ENCODE peak calls at places on chromosomes 12 and 14, in six cellular contexts. M, S, J, R, U and C are unnamed samples.

GRCh38 chr12:120639771-120640721 is at the start of gene CABP1:
- DNase-seq in J (peak), R (peak), S (peak), M (peak), U (no peak), C (peak)

GRCh38 chr14:50000215-50001145 is 107.6 kb downstream of the ARF6 start:
- DNase-seq in U (peak), M (peak), R (peak), J (no peak), S (peak), C (peak)

GRCh38 chr12:106021516-106021915 is 117.2 kb downstream of the NUAK1 start:
- DNase-seq in U (no peak), J (no peak), S (no peak), M (no peak), R (no peak), C (no peak)

GRCh38 chr14:104979758-104980591 is 1.8 kb upstream of the AHNAK2 start:
- DNase-seq in R (no peak), M (no peak), J (no peak), S (no peak), U (peak), C (no peak)

GRCh38 chr14:33323979-33324378 is 385.3 kb downstream of the NPAS3 start:
- DNase-seq in S (no peak), J (no peak), M (no peak), R (no peak), U (no peak), C (no peak)

GRCh38 chr14:104799239-104799599 is 1.7 kb upstream of the ZBTB42 start:
- DNase-seq in M (no peak), S (no peak), J (no peak), R (no peak), U (no peak), C (no peak)

GRCh38 chr12:115507951-115508722 is 769.4 kb downstream of the MED13L start:
- DNase-seq in U (no peak), M (no peak), J (peak), R (no peak), S (no peak), C (no peak)

GRCh38 chr14:72946491-72946890 is 20.2 kb downstream of the DCAF4 start:
- DNase-seq in M (no peak), S (no peak), U (no peak), R (no peak), J (no peak), C (no peak)

GRCh38 chr14:99981806-99982205 is 83.4 kb upstream of the EVL start:
- DNase-seq in M (no peak), J (no peak), R (no peak), S (no peak), U (no peak), C (no peak)

GRCh38 chr14:24816011-24816928 is 182.3 kb upstream of the GZMB start:
- DNase-seq in U (no peak), J (no peak), S (no peak), R (peak), M (no peak), C (no peak)

GRCh38 chr12:39619316-39619659 is 315 bp downstream of the ABCD2 start:
- DNase-seq in M (no peak), J (no peak), S (peak), U (no peak), R (no peak), C (no peak)

GRCh38 chr12:58364389-58365086 is 423.2 kb downstream of the ATP23 start:
- DNase-seq in J (no peak), M (no peak), S (no peak), R (no peak), U (no peak), C (no peak)

GRCh38 chr12:1865284-1865866 is 45.0 kb downstream of the LRTM2 start:
- DNase-seq in M (no peak), R (no peak), S (no peak), J (no peak), U (no peak), C (no peak)

GRCh38 chr14:57487771-57488170 is 5.9 kb downstream of the CCDC198 start:
- DNase-seq in S (no peak), J (no peak), U (no peak), R (no peak), M (no peak), C (no peak)

GRCh38 chr14:58866386-58866785 is 228.6 kb downstream of the DACT1 start:
- DNase-seq in R (no peak), J (no peak), U (no peak), S (no peak), M (no peak), C (no peak)

GRCh38 chr12:43106355-43106754 is 445.6 kb downstream of the ADAMTS20 start:
- DNase-seq in U (no peak), J (no peak), M (no peak), R (no peak), S (no peak), C (no peak)

GRCh38 chr14:77027538-77028383 is 747 bp downstream of the IRF2BPL start:
- DNase-seq in S (peak), M (peak), R (peak), U (peak), J (peak), C (peak)

GRCh38 chr14:84403585-84403984 is 1126.4 kb upstream of the FLRT2 start:
- DNase-seq in U (peak), S (no peak), R (no peak), M (no peak), J (no peak), C (no peak)

GRCh38 chr14:56324831-56325230 is 206.6 kb downstream of the PELI2 start:
- DNase-seq in R (no peak), U (no peak), M (no peak), S (no peak), J (no peak), C (no peak)

GRCh38 chr14:91755560-91755959 is 23.7 kb upstream of the CATSPERB start:
- DNase-seq in S (no peak), U (no peak), R (no peak), J (no peak), M (no peak), C (no peak)

GRCh38 chr14:70652871-70653270 is 11.2 kb downstream of the TTC9 start:
- DNase-seq in U (no peak), M (no peak), S (no peak), R (no peak), J (no peak), C (no peak)

GRCh38 chr12:27178723-27179398 is 65.2 kb upstream of the STK38L start:
- DNase-seq in U (no peak), M (no peak), R (no peak), J (no peak), S (peak), C (no peak)

GRCh38 chr12:25615119-25615518 is 62.0 kb upstream of the LMNTD1 start:
- DNase-seq in S (no peak), M (no peak), U (no peak), J (no peak), R (no peak), C (no peak)

GRCh38 chr14:105528859-105529505 is 2.6 kb downstream of the TMEM121 start:
- DNase-seq in U (no peak), S (peak), M (peak), R (no peak), J (no peak), C (no peak)

GRCh38 chr12:130715150-130715995 is 726 bp downstream of the RIMBP2 start:
- DNase-seq in S (no peak), U (no peak), M (no peak), J (no peak), R (peak), C (no peak)

GRCh38 chr14:57963071-57963470 is 97.2 kb upstream of the SLC35F4 start:
- DNase-seq in J (no peak), M (no peak), S (no peak), R (no peak), U (no peak), C (no peak)

GRCh38 chr14:88044782-88045446 is 40.0 kb downstream of the GPR65 start:
- DNase-seq in J (no peak), U (no peak), S (peak), M (no peak), R (no peak), C (no peak)

GRCh38 chr14:75711796-75712211 is 50.8 kb downstream of the TTLL5 start:
- DNase-seq in S (peak), J (no peak), U (peak), M (no peak), R (no peak), C (peak)

GRCh38 chr12:12499909-12500604 is 62.6 kb downstream of the DUSP16 start:
- DNase-seq in S (no peak), U (no peak), J (no peak), R (no peak), M (no peak), C (no peak)

GRCh38 chr14:87705439-87705896 is 287.5 kb downstream of the GALC start:
- DNase-seq in J (no peak), M (no peak), U (no peak), S (no peak), R (no peak), C (no peak)

GRCh38 chr14:91388551-91388975 is 29.1 kb downstream of the CCDC88C start:
- DNase-seq in R (peak), M (no peak), J (no peak), U (no peak), S (peak), C (peak)

GRCh38 chr12:24875014-24875413 is 73.9 kb downstream of the BCAT1 start:
- DNase-seq in J (no peak), R (no peak), M (no peak), S (no peak), U (no peak), C (no peak)

GRCh38 chr14:51298895-51299294 is 58.8 kb downstream of the TMX1 start:
- DNase-seq in J (no peak), S (peak), U (no peak), M (no peak), R (no peak), C (no peak)

GRCh38 chr14:53168786-53169185 is 15.7 kb upstream of the DDHD1 start:
- DNase-seq in S (no peak), J (no peak), U (no peak), M (no peak), R (no peak), C (no peak)

GRCh38 chr12:107377596-107378385 is 284.4 kb upstream of the CRY1 start:
- DNase-seq in R (no peak), U (no peak), M (no peak), J (no peak), S (no peak), C (no peak)

GRCh38 chr14:52706286-52706685 is 714 bp upstream of the PSMC6 start:
- DNase-seq in U (no peak), S (peak), R (no peak), J (no peak), M (peak), C (no peak)

GRCh38 chr12:89160716-89161123 is 191.6 kb downstream of the DUSP6 start:
- DNase-seq in U (peak), J (no peak), R (peak), S (no peak), M (peak), C (no peak)

GRCh38 chr12:57090924-57091632 is 2.2 kb downstream of the NAB2 start:
- DNase-seq in U (no peak), J (no peak), R (peak), M (no peak), S (no peak), C (no peak)
- TF ChIP-seq CTCF in U (no peak), J (no peak), R (no peak), M (no peak), S (no peak), C (no peak)

GRCh38 chr12:93244514-93245077 is 133.1 kb upstream of the NUDT4 start:
- DNase-seq in M (peak), S (peak), U (no peak), R (no peak), J (no peak), C (peak)

GRCh38 chr12:93245543-93245942 is 132.2 kb upstream of the NUDT4 start:
- DNase-seq in R (peak), S (peak), U (no peak), J (no peak), M (peak), C (peak)

GRCh38 chr12:93243689-93244513 is 133.8 kb upstream of the NUDT4 start:
- DNase-seq in U (peak), S (peak), J (no peak), M (peak), R (peak), C (no peak)

GRCh38 chr12:93243382-93243688 is 134.4 kb upstream of the NUDT4 start:
- DNase-seq in R (no peak), S (no peak), J (no peak), U (no peak), M (no peak), C (no peak)

DNA sequence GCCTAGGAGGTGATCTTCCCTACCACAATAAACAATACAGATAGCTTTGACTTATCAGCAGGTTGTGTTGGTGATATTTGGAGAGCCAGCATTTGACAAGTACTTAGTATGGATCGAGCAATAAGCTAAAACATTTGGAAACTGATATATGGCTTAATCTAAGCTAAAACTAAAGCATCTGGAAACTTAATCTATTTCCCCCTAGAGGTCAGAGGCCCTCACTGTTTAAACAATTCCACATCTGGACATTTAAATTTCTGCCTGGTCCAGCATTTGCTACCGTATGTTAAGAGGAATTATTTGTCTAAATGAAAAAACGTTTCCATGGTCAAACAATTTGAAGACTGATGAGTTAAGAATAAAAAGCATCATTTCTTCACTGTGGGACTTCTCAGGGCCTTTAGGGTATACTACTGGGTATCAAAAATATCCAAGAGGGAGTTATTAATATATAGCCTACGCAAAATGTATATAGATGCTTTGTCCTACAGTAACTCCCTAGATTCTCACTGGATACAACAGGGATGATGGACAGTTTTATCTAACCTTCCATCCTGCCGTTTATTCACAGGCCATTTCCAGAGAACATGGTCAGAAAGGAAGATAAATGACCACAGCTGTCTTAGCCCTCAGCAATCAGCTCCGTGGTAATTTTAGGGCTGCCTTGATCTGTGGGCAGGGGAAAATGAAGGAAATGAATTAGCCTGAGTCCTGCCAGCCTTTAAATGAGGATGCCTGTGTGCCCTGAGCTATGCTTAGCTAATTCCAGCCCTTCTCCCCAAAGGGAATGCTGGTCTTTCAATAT is 135.4 kb upstream of the NUDT4 start:
- DNase-seq in M (no peak), R (no peak), U (no peak), S (no peak), J (no peak), C (no peak)
- TF ChIP-seq CTCF in M (no peak), R (peak), U (no peak), S (no peak), J (no peak), C (no peak)

DNA sequence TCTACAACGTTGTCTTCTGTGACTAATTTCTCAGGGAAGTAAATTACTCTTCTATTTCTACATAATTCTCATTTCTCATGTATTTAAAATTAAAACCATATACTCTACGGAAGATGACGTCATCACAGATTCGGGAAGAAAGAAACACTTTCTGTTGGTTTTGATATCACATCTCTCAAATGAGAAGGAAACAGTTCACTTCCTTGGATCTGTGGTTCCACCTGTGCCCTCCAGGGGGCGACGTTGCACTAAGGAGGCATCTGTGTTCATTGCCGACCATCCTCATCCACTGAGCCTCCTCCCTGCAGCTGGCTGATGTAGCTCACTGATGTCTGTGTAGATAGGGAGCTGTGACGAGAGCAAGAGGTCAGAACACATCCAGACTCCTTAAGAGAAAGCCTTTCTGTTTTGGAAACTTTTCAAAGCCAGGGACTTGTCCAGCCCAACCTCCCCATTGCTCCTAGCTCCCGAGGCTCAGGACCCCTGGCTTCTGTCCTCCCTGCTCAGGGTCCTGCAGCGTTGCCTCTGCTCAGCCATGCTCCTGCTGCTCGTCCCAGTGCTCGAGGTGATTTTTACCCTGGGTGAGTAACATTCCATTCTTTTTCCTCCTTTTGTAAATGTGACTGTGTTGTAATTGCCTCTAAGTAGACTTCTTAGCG is 172.7 kb upstream of the OR4E1 start:
- DNase-seq in U (peak), M (peak), R (peak), S (peak), J (peak), C (peak)
- TF ChIP-seq CTCF in U (no peak), M (peak), R (no peak), S (peak), J (peak), C (peak)

GRCh38 chr14:71948101-71948500 is 15.9 kb downstream of the RGS6 start:
- DNase-seq in M (no peak), R (no peak), U (no peak), S (no peak), J (no peak), C (no peak)

GRCh38 chr14:71942904-71943694 is 10.9 kb downstream of the RGS6 start:
- DNase-seq in U (no peak), M (no peak), J (no peak), R (no peak), S (peak), C (no peak)

GRCh38 chr14:71943695-71944018 is 11.4 kb downstream of the RGS6 start:
- DNase-seq in U (no peak), R (no peak), M (no peak), J (no peak), S (no peak), C (no peak)
- TF ChIP-seq CTCF in U (no peak), R (no peak), M (no peak), J (no peak), S (no peak), C (no peak)

DNA sequence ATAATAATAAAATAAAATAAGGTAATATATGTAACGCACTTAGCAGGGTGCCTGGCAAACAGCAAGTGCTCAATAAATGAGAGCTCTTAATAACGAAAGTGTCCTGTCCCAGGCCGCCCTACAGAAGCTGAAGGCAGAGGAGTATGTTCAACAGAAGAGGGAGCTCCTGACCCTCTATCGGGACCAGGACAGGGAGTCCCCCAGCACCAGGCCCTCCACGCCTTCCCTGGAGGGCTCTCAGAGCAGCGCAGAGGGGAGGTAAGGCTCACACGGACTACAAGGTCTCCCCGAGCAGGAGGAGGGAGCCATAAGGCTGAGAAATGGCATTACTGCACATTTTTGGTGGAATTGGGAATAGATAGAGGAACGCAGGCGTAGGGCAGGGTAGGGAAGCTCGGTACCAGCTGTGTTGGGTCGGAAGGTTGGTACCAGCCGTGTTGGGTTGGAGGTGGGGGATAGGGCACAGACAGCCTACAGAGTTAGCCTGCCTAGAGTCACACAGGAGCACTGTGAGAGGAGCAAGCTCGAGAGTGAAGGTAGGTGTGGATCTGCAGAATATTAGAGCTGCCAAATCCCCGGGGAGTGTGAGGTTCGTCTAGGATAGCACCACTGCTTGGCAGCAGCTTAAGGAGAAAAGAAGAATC is 15.4 kb downstream of the TNFRSF1A start:
- DNase-seq in R (no peak), M (no peak), U (no peak), J (no peak), S (peak), C (peak)
- TF ChIP-seq CTCF in R (no peak), M (no peak), U (peak), J (peak), S (peak), C (no peak)

DNA sequence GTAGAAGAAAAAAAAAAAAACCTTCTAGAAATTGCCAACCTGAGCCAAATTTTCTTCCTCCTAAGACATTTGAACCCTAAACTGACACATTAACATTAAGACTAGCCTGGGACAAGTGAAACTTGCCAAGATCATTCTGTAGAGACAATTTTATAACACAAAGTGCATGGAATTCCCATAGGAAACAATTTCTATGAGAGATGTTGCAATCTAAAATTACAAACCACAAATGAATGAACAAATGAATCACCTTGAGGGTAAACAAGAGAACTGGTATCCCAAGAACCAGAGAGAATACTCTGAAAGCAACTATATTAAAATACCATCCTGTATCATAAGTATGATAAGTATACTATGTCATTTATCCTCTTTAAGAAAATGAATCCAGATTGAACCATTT is 165.3 kb downstream of the DICER1 start:
- DNase-seq in J (no peak), R (no peak), M (no peak), U (no peak), S (no peak), C (no peak)
- TF ChIP-seq CTCF in J (no peak), R (no peak), M (no peak), U (no peak), S (no peak), C (no peak)